ENCODE peak calls at places on chromosome 9, in ten cellular contexts. C, I, M, W, P, E, Y, O, N and D are unnamed samples.

GRCh38 chr9:86749530-86750275 is 197.6 kb downstream of the GAS1 start:
- DNase-seq in C (no peak), I (no peak), M (peak), W (peak), P (no peak), E (no peak), Y (no peak), O (peak), N (no peak), D (no peak)

GRCh38 chr9:69455311-69455710 is 130.3 kb downstream of the ENTREP1 start:
- DNase-seq in C (no peak), I (no peak), M (no peak), W (no peak), P (no peak), E (no peak), Y (no peak), O (no peak), N (no peak), D (no peak)

GRCh38 chr9:92159058-92159457 is 43.8 kb upstream of the SPTLC1 start:
- DNase-seq in C (no peak), I (no peak), M (no peak), W (no peak), P (no peak), E (no peak), Y (no peak), O (no peak), N (no peak), D (no peak)

GRCh38 chr9:133396952-133397351 is 20.8 kb downstream of the STKLD1 start:
- DNase-seq in C (peak), I (peak), M (no peak), W (peak), P (no peak), E (no peak), Y (no peak), O (no peak), N (peak), D (no peak)

GRCh38 chr9:108672475-108673065 is 183.2 kb downstream of the ACTL7B start:
- DNase-seq in C (no peak), I (peak), M (peak), W (no peak), P (no peak), E (no peak), Y (no peak), O (no peak), N (no peak), D (no peak)

GRCh38 chr9:100595391-100596199 is 17.7 kb downstream of the CAVIN4 start:
- DNase-seq in C (peak), I (peak), M (peak), W (peak), P (peak), E (no peak), Y (no peak), O (no peak), N (peak), D (no peak)

GRCh38 chr9:129596541-129597328 is 24.2 kb downstream of the C9orf50 start:
- DNase-seq in C (no peak), I (peak), M (peak), W (peak), P (no peak), E (no peak), Y (no peak), O (peak), N (no peak), D (peak)

GRCh38 chr9:35396560-35397215 is 93.2 kb upstream of the RUSC2 start:
- DNase-seq in C (no peak), I (no peak), M (no peak), W (no peak), P (no peak), E (no peak), Y (no peak), O (no peak), N (no peak), D (no peak)

GRCh38 chr9:72526901-72527800 is 5.7 kb downstream of the TMC1 start:
- DNase-seq in C (peak), I (peak), M (peak), W (peak), P (peak), E (no peak), Y (peak), O (peak), N (peak), D (peak)

GRCh38 chr9:126611592-126612328 is 2.0 kb upstream of the LMX1B start:
- DNase-seq in C (peak), I (peak), M (peak), W (peak), P (peak), E (peak), Y (peak), O (peak), N (peak), D (peak)

GRCh38 chr9:123011380-123011779 is 22.1 kb upstream of the GPR21 start:
- DNase-seq in C (no peak), I (no peak), M (no peak), W (no peak), P (no peak), E (no peak), Y (no peak), O (no peak), N (no peak), D (no peak)

GRCh38 chr9:122835313-122835731 is 6.9 kb upstream of the PDCL start:
- DNase-seq in C (no peak), I (no peak), M (no peak), W (no peak), P (no peak), E (no peak), Y (no peak), O (no peak), N (peak), D (no peak)

GRCh38 chr9:134847752-134848432 is 32.7 kb upstream of the FCN2 start:
- DNase-seq in C (no peak), I (no peak), M (no peak), W (no peak), P (no peak), E (no peak), Y (no peak), O (no peak), N (no peak), D (no peak)

GRCh38 chr9:81506941-81507864 is 182.1 kb downstream of the TLE1 start:
- DNase-seq in C (no peak), I (no peak), M (no peak), W (no peak), P (no peak), E (no peak), Y (no peak), O (no peak), N (no peak), D (no peak)

GRCh38 chr9:81517954-81518353 is 171.4 kb downstream of the TLE1 start:
- DNase-seq in C (no peak), I (no peak), M (no peak), W (no peak), P (no peak), E (no peak), Y (no peak), O (no peak), N (no peak), D (no peak)

GRCh38 chr9:81513049-81513448 is 176.3 kb downstream of the TLE1 start:
- DNase-seq in C (no peak), I (peak), M (no peak), W (no peak), P (no peak), E (no peak), Y (no peak), O (no peak), N (no peak), D (no peak)

GRCh38 chr9:81512641-81513040 is 176.7 kb downstream of the TLE1 start:
- DNase-seq in C (no peak), I (no peak), M (no peak), W (no peak), P (no peak), E (no peak), Y (no peak), O (no peak), N (no peak), D (no peak)
- TF ChIP-seq CTCF in C (no peak), I (no peak), M (no peak), W (no peak), P (no peak), E (no peak), Y (no peak), O (no peak), N (no peak), D (no peak)

GRCh38 chr9:113380869-113381378 is 4.1 kb upstream of the HDHD3 start:
- DNase-seq in C (peak), I (peak), M (no peak), W (no peak), P (no peak), E (no peak), Y (no peak), O (no peak), N (no peak), D (no peak)

GRCh38 chr9:113375057-113376023 is 1.4 kb downstream of the HDHD3 start:
- DNase-seq in C (no peak), I (peak), M (no peak), W (peak), P (peak), E (no peak), Y (no peak), O (no peak), N (no peak), D (no peak)

GRCh38 chr9:113373676-113374392 is 3.0 kb downstream of the HDHD3 start:
- DNase-seq in C (no peak), I (no peak), M (no peak), W (no peak), P (no peak), E (no peak), Y (no peak), O (no peak), N (no peak), D (no peak)

GRCh38 chr9:113373255-113373654 is 3.5 kb downstream of the HDHD3 start:
- DNase-seq in C (no peak), I (no peak), M (no peak), W (no peak), P (no peak), E (no peak), Y (no peak), O (no peak), N (no peak), D (no peak)

GRCh38 chr9:113376634-113377531 is at the start of gene HDHD3:
- DNase-seq in C (peak), I (peak), M (peak), W (peak), P (peak), E (no peak), Y (peak), O (peak), N (peak), D (peak)
- H3K4me3 ChIP-seq in C (peak), I (peak), M (peak), W (peak), P (peak), E (peak), Y (peak), O (peak), N (peak), D (peak)

GRCh38 chr9:136533775-136534157 is 12.1 kb downstream of the NOTCH1 start:
- DNase-seq in C (peak), I (peak), M (peak), W (no peak), P (no peak), E (no peak), Y (no peak), O (no peak), N (no peak), D (no peak)
- TF ChIP-seq CTCF in C (no peak), I (no peak), M (no peak), W (no peak), P (no peak), E (no peak), Y (no peak), O (no peak), N (no peak), D (no peak)

DNA sequence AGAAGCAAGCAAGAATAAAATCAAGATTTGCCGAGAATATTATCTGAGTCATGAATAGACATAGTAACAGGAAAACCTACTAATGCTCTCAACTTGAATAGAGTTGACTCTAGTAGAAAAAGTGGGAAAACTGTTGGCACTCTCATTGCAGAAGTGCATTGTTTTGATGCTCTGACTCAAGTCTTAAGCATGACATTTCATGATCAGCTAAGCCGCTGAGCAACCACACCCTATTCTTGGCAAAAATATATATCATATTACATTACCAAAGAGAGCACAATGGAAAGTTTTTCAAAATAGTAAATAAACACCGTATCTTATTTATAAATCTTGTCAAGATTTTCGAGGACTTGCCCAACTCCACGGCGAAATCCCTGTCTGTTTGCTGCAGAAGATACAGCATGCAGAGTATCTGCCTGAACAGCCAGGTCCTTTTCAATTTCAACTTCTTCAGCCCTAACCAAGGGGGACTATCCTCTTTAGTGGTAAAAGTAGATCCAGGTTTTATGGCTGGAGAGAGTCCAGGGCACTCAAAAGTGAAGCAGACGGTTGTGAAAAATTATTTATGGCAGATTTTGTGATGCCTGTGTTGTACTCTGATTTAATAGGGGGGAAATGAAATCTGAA is 13.9 kb upstream of the ADAMTSL1 start:
- DNase-seq in C (no peak), I (peak), M (peak), W (peak), P (no peak), E (no peak), Y (no peak), O (no peak), N (no peak), D (no peak)
- H3K4me3 ChIP-seq in C (no peak), I (peak), M (no peak), W (no peak), P (no peak), E (no peak), Y (no peak), O (no peak), N (no peak), D (no peak)

GRCh38 chr9:127977877-127978647 is 2.7 kb downstream of the EEIG1 start:
- DNase-seq in C (peak), I (peak), M (peak), W (peak), P (peak), E (no peak), Y (no peak), O (peak), N (peak), D (peak)
- TF ChIP-seq CTCF in C (no peak), I (no peak), M (peak), W (peak), P (no peak), E (no peak), Y (no peak), O (peak), N (peak), D (no peak)